ENCODE peak calls at places on chromosome 17, in six cellular contexts. W, B, N, P, I and U are unnamed samples.

GRCh38 chr17:69188796-69189195 is 39.8 kb downstream of the ABCA10 start:
- DNase-seq in W (no peak), P (no peak), B (no peak), I (no peak), N (no peak), U (no peak)

GRCh38 chr17:43714338-43715149 is 44.0 kb downstream of the SOST start:
- DNase-seq in I (peak; percentile 37), P (no peak), W (no peak), B (peak; percentile 66), N (no peak), U (no peak)

GRCh38 chr17:38606646-38607611 is 1.2 kb upstream of the SRCIN1 start:
- DNase-seq in P (no peak), B (no peak), N (no peak), W (no peak), I (no peak), U (no peak)

GRCh38 chr17:67435122-67435521 is 58.0 kb downstream of the PITPNC1 start:
- DNase-seq in W (no peak), B (no peak), N (no peak), I (peak; percentile 49), P (no peak), U (no peak)

GRCh38 chr17:66983414-66984021 is 19.0 kb downstream of the CACNG4 start:
- DNase-seq in B (no peak), P (no peak), I (no peak), N (no peak), W (no peak), U (no peak)

GRCh38 chr17:71447644-71448043 is 673.2 kb upstream of the SOX9 start:
- DNase-seq in N (no peak), B (no peak), W (no peak), I (no peak), P (no peak), U (no peak)

GRCh38 chr17:69643686-69644085 is 229.2 kb downstream of the MAP2K6 start:
- DNase-seq in B (no peak), P (no peak), N (no peak), W (no peak), I (peak; percentile 38), U (no peak)

GRCh38 chr17:27345141-27345904 is 51.4 kb downstream of the WSB1 start:
- DNase-seq in W (no peak), N (no peak), I (no peak), B (peak; percentile 74), P (no peak), U (no peak)

GRCh38 chr17:35046740-35047283 is 16.7 kb downstream of the RFFL start:
- DNase-seq in P (peak; percentile 31), N (no peak), W (no peak), I (peak; percentile 86), B (peak; percentile 69), U (no peak)

GRCh38 chr17:5631958-5632357 is 47.6 kb upstream of the NLRP1 start:
- DNase-seq in B (no peak), P (no peak), N (no peak), W (no peak), I (no peak), U (no peak)

GRCh38 chr17:20315821-20316220 is 151.5 kb downstream of the LGALS9B start:
- DNase-seq in N (no peak), W (no peak), P (no peak), B (no peak), I (no peak), U (no peak)

GRCh38 chr17:78723001-78723796 is 58.9 kb downstream of the CYTH1 start:
- DNase-seq in W (no peak), I (no peak), B (no peak), N (no peak), P (no peak), U (no peak)

GRCh38 chr17:45313419-45313771 is 3.4 kb downstream of the MAP3K14 start:
- DNase-seq in P (no peak), B (no peak), I (no peak), W (no peak), N (no peak), U (no peak)

GRCh38 chr17:68356520-68356919 is 65.2 kb downstream of the ARSG start:
- DNase-seq in I (no peak), B (no peak), P (peak; percentile 34), W (no peak), N (no peak), U (no peak)

GRCh38 chr17:55830699-55831098 is 79.8 kb downstream of the PCTP start:
- DNase-seq in N (no peak), I (no peak), W (no peak), P (no peak), B (no peak), U (no peak)

GRCh38 chr17:39173539-39174274 is 7.7 kb upstream of the ARL5C start:
- DNase-seq in W (no peak), P (no peak), B (no peak), N (no peak), I (no peak), U (no peak)

GRCh38 chr17:13362341-13363122 is 239.2 kb downstream of the HS3ST3A1 start:
- DNase-seq in W (no peak), B (peak; percentile 50), N (no peak), I (peak; percentile 96), P (peak; percentile 76), U (no peak)

GRCh38 chr17:1170739-1171138 is 9.0 kb downstream of the ABR start:
- DNase-seq in N (no peak), I (no peak), P (no peak), B (no peak), W (no peak), U (no peak)

GRCh38 chr17:34673995-34674900 is 94.9 kb downstream of the TMEM132E start:
- DNase-seq in B (no peak), W (no peak), N (no peak), P (no peak), I (no peak), U (no peak)

GRCh38 chr17:5352681-5353289 is 66.7 kb downstream of the NUP88 start:
- DNase-seq in N (no peak), W (no peak), I (peak; percentile 6), B (peak; percentile 25), P (no peak), U (no peak)

GRCh38 chr17:47203984-47204721 is 5.0 kb upstream of the MYL4 start:
- DNase-seq in W (no peak), N (no peak), I (peak; percentile 73), P (peak; percentile 34), B (peak; percentile 15), U (no peak)

GRCh38 chr17:2034157-2034556 is 4.2 kb downstream of the DPH1 start:
- DNase-seq in I (peak; percentile 65), B (no peak), N (no peak), P (no peak), W (no peak), U (no peak)

GRCh38 chr17:21239680-21240374 is 13.4 kb downstream of the NATD1 start:
- DNase-seq in P (peak; percentile 15), B (peak; percentile 24), I (peak; percentile 36), W (no peak), N (no peak), U (no peak)

GRCh38 chr17:29131814-29132682 is 48.1 kb downstream of the MYO18A start:
- DNase-seq in N (peak; percentile 52), P (no peak), W (no peak), B (no peak), I (peak; percentile 96), U (no peak)

GRCh38 chr17:69208640-69209039 is 20.0 kb downstream of the ABCA10 start:
- DNase-seq in P (no peak), N (no peak), B (no peak), I (no peak), W (no peak), U (no peak)

GRCh38 chr17:38881600-38882191 is 11.8 kb downstream of the LASP1 start:
- DNase-seq in I (peak; percentile 74), W (no peak), N (no peak), P (peak; percentile 47), B (no peak), U (no peak)

GRCh38 chr17:64638552-64639198 is 23.4 kb downstream of the SMURF2 start:
- DNase-seq in B (no peak), P (peak; percentile 31), W (no peak), N (no peak), I (peak; percentile 32), U (peak; percentile 38)

GRCh38 chr17:64632606-64633005 is 29.5 kb downstream of the SMURF2 start:
- DNase-seq in B (no peak), I (peak; percentile 70), N (no peak), W (no peak), P (no peak), U (no peak)

GRCh38 chr17:64634217-64634616 is 27.9 kb downstream of the SMURF2 start:
- DNase-seq in I (no peak), W (no peak), N (no peak), P (no peak), B (no peak), U (no peak)

GRCh38 chr17:64632193-64632592 is 29.9 kb downstream of the SMURF2 start:
- DNase-seq in W (no peak), P (no peak), B (no peak), N (no peak), I (no peak), U (no peak)

GRCh38 chr17:64635647-64636305 is 26.3 kb downstream of the SMURF2 start:
- DNase-seq in B (peak; percentile 47), W (no peak), I (peak; percentile 88), N (no peak), P (no peak), U (peak; percentile 63)
- TF ChIP-seq CTCF in B (no peak), W (no peak), I (no peak), N (no peak), P (no peak), U (no peak)

GRCh38 chr17:76672270-76672851 is 28.8 kb upstream of the ST6GALNAC1 start:
- DNase-seq in P (no peak), B (peak; percentile 35), W (no peak), I (no peak), N (no peak), U (no peak)
- H3K4me3 ChIP-seq in P (peak overlapping the region; percentile 65), B (peak overlapping the region; percentile 54), W (peak overlapping the region; percentile 57), I (peak overlapping the region; percentile 63), N (peak overlapping the region; percentile 79), U (peak overlapping the region; percentile 74)

GRCh38 chr17:79838541-79839274 is 532 bp downstream of the CBX4 start:
- DNase-seq in N (no peak), B (peak; percentile 23), P (peak; percentile 50), I (peak; percentile 51), W (no peak), U (no peak)
- TF ChIP-seq CTCF in N (no peak), B (no peak), P (no peak), I (no peak), W (peak; percentile 5), U (no peak)

DNA sequence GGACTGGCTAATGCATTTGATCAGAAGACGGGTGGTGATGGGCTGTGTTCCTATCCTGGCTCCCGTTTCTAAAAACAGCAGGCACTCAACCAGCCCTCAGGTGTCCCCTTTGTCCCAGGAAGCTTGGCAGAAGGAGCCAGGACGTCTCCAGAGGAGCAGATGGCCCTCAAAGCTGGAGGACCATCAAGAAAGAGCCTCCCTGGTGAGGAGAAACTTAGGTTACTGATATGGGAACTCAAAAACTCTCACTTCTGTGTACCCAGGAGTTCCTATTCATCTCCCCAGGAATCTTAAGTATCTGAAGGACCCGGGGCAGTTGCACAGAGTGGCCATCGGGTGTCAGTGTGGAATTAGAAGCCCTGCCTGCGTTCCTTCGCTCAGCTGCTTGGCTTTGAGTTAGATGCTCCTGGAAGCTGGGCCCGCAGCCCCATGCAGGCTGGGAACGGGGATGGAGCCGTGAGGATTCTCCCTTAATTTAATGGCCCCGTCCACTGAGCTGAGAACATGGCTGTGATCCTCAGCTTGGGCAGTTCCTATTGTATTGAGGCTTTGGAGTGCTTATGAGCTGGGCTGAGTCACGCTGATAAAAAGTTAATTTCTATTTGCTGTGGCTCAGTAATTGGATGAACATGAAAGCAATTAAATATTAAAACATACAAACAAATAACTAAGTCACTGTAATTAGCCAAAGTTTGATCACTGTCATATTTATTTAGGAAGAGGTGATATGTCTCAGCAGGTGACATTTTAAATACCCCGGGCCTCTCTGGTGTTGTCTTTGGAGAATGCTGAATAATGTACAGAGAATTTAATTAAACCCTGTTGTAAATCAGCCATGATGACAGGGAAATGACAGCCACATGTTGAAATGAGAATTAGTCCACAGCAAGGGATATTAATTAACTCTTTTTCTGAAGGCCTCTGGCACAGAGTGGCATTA is 402.1 kb downstream of the SEC14L1 start:
- DNase-seq in P (peak; percentile 78), N (peak; percentile 53), I (peak; percentile 81), W (no peak), B (peak; percentile 59), U (peak; percentile 40)
- H3K4me3 ChIP-seq in P (no peak overlapping the region), N (no peak overlapping the region), I (no peak overlapping the region), W (no peak overlapping the region), B (no peak overlapping the region), U (no peak overlapping the region)